ENCODE peak calls at places on chromosomes 4 and X, in six cellular contexts. One of them, this sample, is unnamed.

GRCh38 chr4:55216871-55217635 is 91.7 kb upstream of the KDR start:
- DNase-seq in uterus: no peak
- DNase-seq in transverse colon: no peak
- DNase-seq in heart left ventricle: no peak
- DNase-seq in Peyer's patch: no peak
- DNase-seq in spleen: no peak
- DNase-seq in this sample: no peak

GRCh38 chrX:24395775-24396174 is 35.3 kb downstream of the SUPT20HL1 start:
- DNase-seq in Peyer's patch: peak
- DNase-seq in uterus: peak
- DNase-seq in heart left ventricle: peak
- DNase-seq in transverse colon: peak
- DNase-seq in spleen: no peak
- DNase-seq in this sample: no peak

GRCh38 chr4:81207793-81208192 is 7.2 kb downstream of the PRKG2 start:
- DNase-seq in heart left ventricle: no peak
- DNase-seq in Peyer's patch: no peak
- DNase-seq in transverse colon: no peak
- DNase-seq in spleen: no peak
- DNase-seq in uterus: no peak
- DNase-seq in this sample: no peak

GRCh38 chr4:76276813-76277212 is 25.3 kb downstream of the FAM47E start:
- DNase-seq in spleen: no peak
- DNase-seq in Peyer's patch: no peak
- DNase-seq in uterus: no peak
- DNase-seq in transverse colon: no peak
- DNase-seq in heart left ventricle: no peak
- DNase-seq in this sample: no peak

GRCh38 chr4:41594439-41594838 is 56.5 kb downstream of the LIMCH1 start:
- DNase-seq in heart left ventricle: peak
- DNase-seq in uterus: peak
- DNase-seq in transverse colon: no peak
- DNase-seq in Peyer's patch: no peak
- DNase-seq in spleen: no peak
- DNase-seq in this sample: no peak

GRCh38 chr4:17807446-17807845 is 3.1 kb downstream of the DCAF16 start:
- DNase-seq in Peyer's patch: no peak
- DNase-seq in spleen: no peak
- DNase-seq in transverse colon: no peak
- DNase-seq in heart left ventricle: no peak
- DNase-seq in uterus: no peak
- DNase-seq in this sample: no peak

GRCh38 chr4:118363166-118363565 is 10.4 kb upstream of the PRSS12 start:
- DNase-seq in uterus: no peak
- DNase-seq in transverse colon: no peak
- DNase-seq in spleen: no peak
- DNase-seq in heart left ventricle: no peak
- DNase-seq in Peyer's patch: no peak
- DNase-seq in this sample: no peak

GRCh38 chr4:85055558-85055957 is 89.1 kb upstream of the WDFY3 start:
- DNase-seq in uterus: no peak
- DNase-seq in spleen: no peak
- DNase-seq in transverse colon: no peak
- DNase-seq in heart left ventricle: no peak
- DNase-seq in Peyer's patch: no peak
- DNase-seq in this sample: no peak

GRCh38 chr4:2042207-2042946 is 16.8 kb upstream of the NAT8L start:
- DNase-seq in uterus: no peak
- DNase-seq in transverse colon: peak
- DNase-seq in heart left ventricle: no peak
- DNase-seq in spleen: peak
- DNase-seq in Peyer's patch: peak
- DNase-seq in this sample: no peak

GRCh38 chrX:24023972-24024664 is 2.9 kb downstream of the KLHL15 start:
- DNase-seq in heart left ventricle: no peak
- DNase-seq in uterus: no peak
- DNase-seq in spleen: no peak
- DNase-seq in Peyer's patch: no peak
- DNase-seq in transverse colon: no peak
- DNase-seq in this sample: no peak

GRCh38 chr4:12579172-12579571 is 905.0 kb downstream of the RAB28 start:
- DNase-seq in spleen: no peak
- DNase-seq in transverse colon: no peak
- DNase-seq in Peyer's patch: no peak
- DNase-seq in uterus: no peak
- DNase-seq in heart left ventricle: no peak
- DNase-seq in this sample: no peak

GRCh38 chrX:132406106-132406505 is 82.7 kb downstream of the MBNL3 start:
- DNase-seq in Peyer's patch: no peak
- DNase-seq in spleen: no peak
- DNase-seq in transverse colon: no peak
- DNase-seq in uterus: no peak
- DNase-seq in heart left ventricle: no peak
- DNase-seq in this sample: no peak

GRCh38 chr4:40990202-40990898 is 224.0 kb downstream of the APBB2 start:
- DNase-seq in transverse colon: no peak
- DNase-seq in heart left ventricle: no peak
- DNase-seq in Peyer's patch: no peak
- DNase-seq in uterus: no peak
- DNase-seq in spleen: no peak
- DNase-seq in this sample: no peak

GRCh38 chrX:130165181-130165702 is 399 bp downstream of the AIFM1 start:
- DNase-seq in Peyer's patch: no peak
- DNase-seq in spleen: no peak
- DNase-seq in uterus: peak
- DNase-seq in transverse colon: no peak
- DNase-seq in heart left ventricle: no peak
- DNase-seq in this sample: no peak

GRCh38 chr4:16693040-16693506 is 205.4 kb downstream of the LDB2 start:
- DNase-seq in transverse colon: peak
- DNase-seq in uterus: peak
- DNase-seq in heart left ventricle: no peak
- DNase-seq in Peyer's patch: no peak
- DNase-seq in spleen: no peak
- DNase-seq in this sample: no peak

GRCh38 chrX:261167-261857 is 19.9 kb upstream of the PLCXD1 start:
- DNase-seq in heart left ventricle: no peak
- DNase-seq in Peyer's patch: peak
- DNase-seq in transverse colon: no peak
- DNase-seq in spleen: peak
- DNase-seq in uterus: no peak
- DNase-seq in this sample: no peak

GRCh38 chr4:965048-965765 is 8.2 kb downstream of the DGKQ start:
- DNase-seq in spleen: peak
- DNase-seq in transverse colon: no peak
- DNase-seq in heart left ventricle: no peak
- DNase-seq in Peyer's patch: no peak
- DNase-seq in uterus: no peak
- DNase-seq in this sample: no peak

GRCh38 chr4:7826909-7827306 is 112.8 kb downstream of the AFAP1 start:
- DNase-seq in Peyer's patch: no peak
- DNase-seq in spleen: no peak
- DNase-seq in heart left ventricle: no peak
- DNase-seq in uterus: no peak
- DNase-seq in transverse colon: no peak
- DNase-seq in this sample: no peak

GRCh38 chr4:7829687-7830580 is 109.7 kb downstream of the AFAP1 start:
- DNase-seq in Peyer's patch: no peak
- DNase-seq in transverse colon: peak
- DNase-seq in spleen: no peak
- DNase-seq in uterus: no peak
- DNase-seq in heart left ventricle: no peak
- DNase-seq in this sample: no peak

GRCh38 chr4:7827566-7827965 is 112.1 kb downstream of the AFAP1 start:
- DNase-seq in heart left ventricle: no peak
- DNase-seq in uterus: no peak
- DNase-seq in transverse colon: no peak
- DNase-seq in spleen: no peak
- DNase-seq in Peyer's patch: no peak
- DNase-seq in this sample: no peak

GRCh38 chr4:7828926-7829325 is 110.7 kb downstream of the AFAP1 start:
- DNase-seq in uterus: no peak
- DNase-seq in spleen: no peak
- DNase-seq in Peyer's patch: no peak
- DNase-seq in transverse colon: no peak
- DNase-seq in heart left ventricle: no peak
- DNase-seq in this sample: no peak

DNA sequence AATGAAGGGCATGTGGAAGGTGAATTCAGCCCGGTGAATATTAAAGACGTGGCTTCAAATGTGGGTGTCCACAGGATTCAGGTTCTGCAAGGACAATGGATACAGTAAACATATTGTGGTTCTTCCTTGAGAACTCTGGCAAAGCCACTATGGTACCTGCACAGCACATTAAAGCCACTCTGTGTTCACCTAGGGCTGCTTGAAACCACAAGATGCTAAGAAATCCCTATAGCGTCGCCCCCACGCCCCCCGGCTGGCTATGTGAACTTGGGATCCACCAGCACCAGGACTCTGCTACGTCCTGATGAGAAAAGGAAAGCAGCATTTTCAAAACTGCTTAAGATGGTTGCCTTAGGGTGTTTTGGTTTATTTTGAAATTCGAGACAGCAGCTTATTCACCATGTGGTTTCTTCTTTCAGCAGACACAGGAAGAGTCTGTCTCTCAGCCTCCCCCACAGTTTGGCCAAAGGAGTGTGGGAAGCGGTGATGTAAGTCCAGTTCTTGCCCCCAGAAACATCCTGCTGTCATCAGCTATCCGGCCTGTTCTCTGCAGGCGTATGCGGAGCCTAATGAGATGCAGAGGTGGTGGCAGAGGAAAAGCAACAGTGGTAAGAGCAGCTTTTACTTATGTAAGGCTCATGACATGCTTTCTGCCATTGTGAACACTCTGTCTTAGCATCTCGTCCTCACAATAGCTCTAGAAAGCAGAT is 111.5 kb downstream of the AFAP1 start:
- DNase-seq in Peyer's patch: peak
- DNase-seq in uterus: peak
- DNase-seq in transverse colon: peak
- DNase-seq in spleen: no peak
- DNase-seq in heart left ventricle: peak
- DNase-seq in this sample: no peak
- TF ChIP-seq POLR2A in Peyer's patch: no peak
- TF ChIP-seq POLR2A in uterus: no peak
- TF ChIP-seq POLR2A in transverse colon: no peak
- TF ChIP-seq POLR2A in spleen: no peak
- TF ChIP-seq POLR2A in heart left ventricle: no peak
- TF ChIP-seq POLR2A in this sample: no peak

DNA sequence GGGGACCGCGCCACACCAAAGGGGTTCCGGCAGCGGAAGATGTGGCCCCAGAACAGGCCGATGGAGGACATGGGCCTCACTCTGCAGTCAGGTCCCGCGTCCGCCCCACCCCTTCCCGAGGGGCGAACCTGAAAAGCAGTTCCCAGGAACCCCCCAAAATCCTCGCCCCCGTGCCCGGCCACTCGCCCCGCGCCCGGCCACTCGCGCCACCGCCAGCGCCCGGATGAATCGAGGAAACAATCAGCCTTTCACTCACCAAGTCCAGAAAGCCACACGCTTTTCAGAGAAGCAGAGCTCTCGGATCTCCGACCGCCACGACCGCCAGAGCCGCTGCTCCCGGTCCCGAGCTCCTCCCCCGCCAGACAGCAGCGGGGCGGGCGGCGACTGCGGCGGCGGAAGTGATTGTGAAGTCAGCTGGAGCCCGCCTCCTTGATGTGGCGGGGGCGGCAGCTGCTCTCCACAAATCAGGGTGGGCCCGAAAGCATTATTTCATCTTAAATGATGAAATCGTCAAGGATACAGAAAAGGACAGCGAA is at the start of gene PJA1:
- DNase-seq in heart left ventricle: peak
- DNase-seq in uterus: peak
- DNase-seq in transverse colon: peak
- DNase-seq in Peyer's patch: peak
- DNase-seq in spleen: peak
- DNase-seq in this sample: peak
- TF ChIP-seq POLR2A in heart left ventricle: no peak
- TF ChIP-seq POLR2A in uterus: peak
- TF ChIP-seq POLR2A in transverse colon: peak
- TF ChIP-seq POLR2A in Peyer's patch: no peak
- TF ChIP-seq POLR2A in spleen: no peak
- TF ChIP-seq POLR2A in this sample: peak

DNA sequence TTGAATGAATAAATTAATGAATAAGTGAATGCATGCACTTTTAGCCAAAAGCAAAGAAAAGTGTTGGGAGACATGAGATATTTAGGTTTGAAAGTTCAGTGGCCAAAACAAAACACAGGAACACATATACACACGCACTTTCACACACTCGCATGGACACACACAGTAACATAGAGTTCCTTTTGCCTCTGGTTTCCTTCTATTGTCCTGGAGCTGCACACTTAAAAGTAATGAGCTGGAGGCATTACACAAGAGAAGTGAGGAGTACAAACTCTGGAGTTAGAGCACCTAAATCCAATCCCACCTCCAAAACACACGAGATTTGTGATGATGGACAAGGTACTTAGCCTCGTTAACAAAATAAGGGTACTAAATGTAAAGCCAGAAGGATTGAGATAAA is 18.7 kb downstream of the PPA2 start:
- DNase-seq in transverse colon: no peak
- DNase-seq in heart left ventricle: no peak
- DNase-seq in spleen: no peak
- DNase-seq in uterus: no peak
- DNase-seq in Peyer's patch: no peak
- DNase-seq in this sample: no peak
- TF ChIP-seq POLR2A in transverse colon: no peak
- TF ChIP-seq POLR2A in heart left ventricle: no peak
- TF ChIP-seq POLR2A in spleen: no peak
- TF ChIP-seq POLR2A in uterus: no peak
- TF ChIP-seq POLR2A in Peyer's patch: no peak
- TF ChIP-seq POLR2A in this sample: no peak

DNA sequence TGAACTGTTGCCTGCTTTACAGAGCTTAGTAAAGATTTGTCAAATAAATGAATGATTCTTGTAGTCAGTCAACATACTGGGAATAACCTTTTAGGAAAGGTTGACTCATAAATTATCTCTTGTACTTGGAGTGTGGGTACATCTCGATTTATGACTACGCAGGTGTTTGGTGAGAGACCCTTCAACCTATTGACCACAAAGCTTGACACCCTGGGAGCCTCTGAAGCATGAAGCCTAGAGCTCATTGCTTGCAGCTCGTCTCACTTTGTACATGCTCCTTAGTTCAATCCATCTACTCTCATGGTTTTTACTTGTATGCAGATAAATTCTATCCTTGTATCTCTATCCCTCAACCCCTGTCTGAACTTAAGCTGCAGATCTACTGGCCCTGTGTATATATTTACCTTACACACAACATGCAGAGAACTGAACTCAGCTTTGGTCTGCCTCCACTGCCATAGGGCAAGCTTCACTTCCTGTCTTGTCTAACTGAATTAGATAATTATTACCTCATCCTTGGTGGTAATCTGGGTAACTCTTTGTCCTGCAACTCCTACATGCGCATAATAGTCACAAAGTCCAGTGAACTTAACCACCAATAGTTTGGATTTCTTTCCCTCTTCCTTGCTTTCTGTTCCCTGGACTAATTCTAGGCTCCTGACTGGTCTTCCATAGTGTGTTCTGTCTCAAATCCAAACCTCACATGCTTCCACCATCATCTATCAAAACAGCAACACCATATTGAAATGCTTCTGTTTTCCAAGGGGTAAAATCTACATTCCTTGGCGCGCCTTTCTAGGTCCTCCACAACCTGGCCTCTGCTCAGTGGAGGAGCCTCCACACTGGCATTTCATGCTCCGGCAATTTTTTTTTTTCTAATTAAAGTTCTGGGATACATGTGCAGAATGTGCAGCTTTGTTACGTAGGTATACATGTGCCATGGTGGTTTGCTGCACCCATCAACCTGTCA is 32.2 kb upstream of the FAT1 start:
- DNase-seq in spleen: no peak
- DNase-seq in heart left ventricle: no peak
- DNase-seq in transverse colon: peak
- DNase-seq in uterus: no peak
- DNase-seq in Peyer's patch: peak
- DNase-seq in this sample: no peak
- TF ChIP-seq POLR2A in spleen: no peak
- TF ChIP-seq POLR2A in heart left ventricle: no peak
- TF ChIP-seq POLR2A in transverse colon: no peak
- TF ChIP-seq POLR2A in uterus: no peak
- TF ChIP-seq POLR2A in Peyer's patch: peak
- TF ChIP-seq POLR2A in this sample: no peak

This sample was measured in H54.